ENCODE peak calls at places on chromosomes 11 and 22, in four cellular contexts. One of them, this sample, is unnamed.
A peak's percentile ranks its signal among the peaks of the same experiment; 100 is the strongest.

GRCh38 chr11:114259124-114259526 is 37.1 kb upstream of the NNMT start:
- DNase-seq in WTC11: no peak
- DNase-seq in HepG2: no peak
- DNase-seq in K562: no peak
- DNase-seq in this sample: no peak

GRCh38 chr11:75421035-75421602 is 11.9 kb downstream of the KLHL35 start:
- DNase-seq in WTC11: no peak
- DNase-seq in HepG2: no peak
- DNase-seq in K562: peak; percentile 68
- DNase-seq in this sample: peak; percentile 60

GRCh38 chr22:25818541-25818940 is 76.6 kb downstream of the MYO18B start:
- DNase-seq in WTC11: no peak
- DNase-seq in HepG2: no peak
- DNase-seq in K562: no peak
- DNase-seq in this sample: no peak

GRCh38 chr11:77473801-77474508 is at the start of gene PAK1:
- DNase-seq in WTC11: peak; percentile 95
- DNase-seq in HepG2: peak; percentile 54
- DNase-seq in K562: peak; percentile 92
- DNase-seq in this sample: peak; percentile 94

GRCh38 chr11:1302461-1303073 is 6.9 kb downstream of the TOLLIP start:
- DNase-seq in WTC11: no peak
- DNase-seq in HepG2: peak; percentile 65
- DNase-seq in K562: no peak
- DNase-seq in this sample: peak; percentile 9

GRCh38 chr11:20037358-20037757 is 122.9 kb downstream of the DBX1 start:
- DNase-seq in WTC11: no peak
- DNase-seq in HepG2: no peak
- DNase-seq in K562: no peak
- DNase-seq in this sample: no peak

GRCh38 chr11:17389957-17390649 is 1.6 kb upstream of the KCNJ11 start:
- DNase-seq in WTC11: no peak
- DNase-seq in HepG2: no peak
- DNase-seq in K562: no peak
- DNase-seq in this sample: peak; percentile 42

GRCh38 chr11:120522021-120522420 is 10.5 kb downstream of the GRIK4 start:
- DNase-seq in WTC11: no peak
- DNase-seq in HepG2: no peak
- DNase-seq in K562: no peak
- DNase-seq in this sample: no peak

GRCh38 chr22:41732096-41732772 is 32.9 kb downstream of the MEI1 start:
- DNase-seq in WTC11: no peak
- DNase-seq in HepG2: no peak
- DNase-seq in K562: no peak
- DNase-seq in this sample: no peak

GRCh38 chr11:99489561-99489960 is 468.8 kb downstream of the CNTN5 start:
- DNase-seq in WTC11: no peak
- DNase-seq in HepG2: no peak
- DNase-seq in K562: no peak
- DNase-seq in this sample: no peak

GRCh38 chr11:1387961-1388762 is 1.6 kb upstream of the BRSK2 start:
- DNase-seq in WTC11: peak; percentile 46
- DNase-seq in HepG2: peak; percentile 18
- DNase-seq in K562: no peak
- DNase-seq in this sample: no peak

GRCh38 chr11:73356979-73357739 is 19.0 kb upstream of the RELT start:
- DNase-seq in WTC11: peak; percentile 35
- DNase-seq in HepG2: no peak
- DNase-seq in K562: no peak
- DNase-seq in this sample: no peak

GRCh38 chr11:2748814-2749554 is 49.2 kb upstream of the KCNQ1OT1 start:
- DNase-seq in WTC11: no peak
- DNase-seq in HepG2: no peak
- DNase-seq in K562: no peak
- DNase-seq in this sample: no peak

GRCh38 chr11:58629857-58630256 is 7.4 kb downstream of the CNTF start:
- DNase-seq in WTC11: no peak
- DNase-seq in HepG2: peak; percentile 60
- DNase-seq in K562: peak; percentile 69
- DNase-seq in this sample: peak; percentile 39

GRCh38 chr22:39177456-39177775 is 24.9 kb upstream of the CBX7 start:
- DNase-seq in WTC11: no peak
- DNase-seq in HepG2: no peak
- DNase-seq in K562: no peak
- DNase-seq in this sample: no peak

GRCh38 chr11:1929621-1930447 is 10.3 kb downstream of the TNNT3 start:
- DNase-seq in WTC11: peak; percentile 5
- DNase-seq in HepG2: no peak
- DNase-seq in K562: no peak
- DNase-seq in this sample: no peak

GRCh38 chr22:34344702-34345101 is 424.4 kb upstream of the LARGE1 start:
- DNase-seq in WTC11: no peak
- DNase-seq in HepG2: no peak
- DNase-seq in K562: no peak
- DNase-seq in this sample: no peak

GRCh38 chr11:69071086-69071800 is 22.5 kb downstream of the TPCN2 start:
- DNase-seq in WTC11: no peak
- DNase-seq in HepG2: no peak
- DNase-seq in K562: no peak
- DNase-seq in this sample: no peak

GRCh38 chr22:38017272-38017920 is 33.0 kb upstream of the SOX10 start:
- DNase-seq in WTC11: no peak
- DNase-seq in HepG2: no peak
- DNase-seq in K562: peak; percentile 31
- DNase-seq in this sample: no peak

GRCh38 chr11:68008381-68009337 is 1.5 kb upstream of the ALDH3B1 start:
- DNase-seq in WTC11: no peak
- DNase-seq in HepG2: no peak
- DNase-seq in K562: no peak
- DNase-seq in this sample: peak; percentile 75

GRCh38 chr11:12073436-12073835 is 37.0 kb upstream of the MICAL2 start:
- DNase-seq in WTC11: no peak
- DNase-seq in HepG2: no peak
- DNase-seq in K562: no peak
- DNase-seq in this sample: no peak

GRCh38 chr11:2190670-2191471 is 19.3 kb upstream of the TH start:
- DNase-seq in WTC11: no peak
- DNase-seq in HepG2: no peak
- DNase-seq in K562: no peak
- DNase-seq in this sample: peak; percentile 74

GRCh38 chr11:48034926-48035876 is 54.8 kb downstream of the PTPRJ start:
- DNase-seq in WTC11: no peak
- DNase-seq in HepG2: no peak
- DNase-seq in K562: no peak
- DNase-seq in this sample: no peak

GRCh38 chr11:117037279-117037951 is 60.8 kb downstream of the SIK3 start:
- DNase-seq in WTC11: no peak
- DNase-seq in HepG2: no peak
- DNase-seq in K562: no peak
- DNase-seq in this sample: no peak

GRCh38 chr11:124538019-124538418 is 5.4 kb downstream of the OR8B12 start:
- DNase-seq in WTC11: no peak
- DNase-seq in HepG2: no peak
- DNase-seq in K562: peak; percentile 37
- DNase-seq in this sample: no peak

GRCh38 chr22:20807315-20807752 is 33.4 kb downstream of the SERPIND1 start:
- DNase-seq in WTC11: no peak
- DNase-seq in HepG2: no peak
- DNase-seq in K562: peak; percentile 72
- DNase-seq in this sample: no peak

GRCh38 chr22:20803696-20804324 is 29.9 kb downstream of the SERPIND1 start:
- DNase-seq in WTC11: peak; percentile 71
- DNase-seq in HepG2: peak; percentile 40
- DNase-seq in K562: peak; percentile 84
- DNase-seq in this sample: peak; percentile 71

GRCh38 chr22:20804650-20805049 is 30.7 kb downstream of the SERPIND1 start:
- DNase-seq in WTC11: no peak
- DNase-seq in HepG2: no peak
- DNase-seq in K562: no peak
- DNase-seq in this sample: no peak

GRCh38 chr22:20808844-20809243 is 34.9 kb downstream of the SERPIND1 start:
- DNase-seq in WTC11: no peak
- DNase-seq in HepG2: no peak
- DNase-seq in K562: no peak
- DNase-seq in this sample: no peak

GRCh38 chr22:20805972-20806471 is 32.1 kb downstream of the SERPIND1 start:
- DNase-seq in WTC11: no peak
- DNase-seq in HepG2: no peak
- DNase-seq in K562: peak; percentile 52
- DNase-seq in this sample: no peak
- TF ChIP-seq FOXJ3 in WTC11: no peak
- TF ChIP-seq FOXJ3 in HepG2: no peak
- TF ChIP-seq FOXJ3 in K562: no peak
- TF ChIP-seq FOXJ3 in this sample: no peak

GRCh38 chr11:81990659-81991443 is 742.8 kb downstream of the FAM181B start:
- DNase-seq in WTC11: no peak
- DNase-seq in HepG2: no peak
- DNase-seq in K562: no peak
- DNase-seq in this sample: no peak

GRCh38 chr11:81993755-81994154 is 739.9 kb downstream of the FAM181B start:
- DNase-seq in WTC11: no peak
- DNase-seq in HepG2: no peak
- DNase-seq in K562: no peak
- DNase-seq in this sample: no peak

GRCh38 chr11:81986556-81987161 is 747.0 kb downstream of the FAM181B start:
- DNase-seq in WTC11: no peak
- DNase-seq in HepG2: no peak
- DNase-seq in K562: no peak
- DNase-seq in this sample: no peak

GRCh38 chr11:81989093-81989492 is 744.6 kb downstream of the FAM181B start:
- DNase-seq in WTC11: no peak
- DNase-seq in HepG2: no peak
- DNase-seq in K562: no peak
- DNase-seq in this sample: no peak

DNA sequence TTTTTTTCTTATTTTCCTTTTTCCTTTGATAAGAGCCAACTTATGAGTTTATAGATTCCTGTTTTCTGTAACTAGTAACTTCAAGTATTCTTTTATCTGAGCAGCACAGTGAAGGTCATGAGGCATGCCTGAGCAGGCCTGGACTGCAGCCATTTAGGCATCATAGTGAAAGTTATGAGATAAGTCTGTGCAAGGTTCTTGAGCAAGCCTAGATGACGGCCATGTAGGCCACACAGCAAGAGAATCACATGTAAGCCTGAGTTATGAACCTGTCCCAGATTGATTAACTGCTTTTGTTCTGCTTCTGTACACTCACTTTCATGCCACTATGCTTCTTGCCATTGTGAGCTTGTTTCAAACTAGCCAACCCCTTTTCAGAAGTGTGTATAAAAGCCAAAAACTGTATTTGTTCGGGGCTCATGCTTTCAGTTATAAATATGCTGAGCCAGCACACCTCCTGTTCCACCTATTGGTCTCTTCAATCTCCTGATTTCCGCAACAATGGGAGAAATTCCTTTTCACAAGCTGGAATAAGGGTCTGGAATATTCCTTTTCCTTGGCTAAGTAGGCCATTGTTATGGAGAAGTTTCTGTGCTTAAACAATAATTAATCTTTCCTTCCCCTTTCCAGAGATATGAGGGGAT is 745.7 kb downstream of the FAM181B start:
- DNase-seq in WTC11: no peak
- DNase-seq in HepG2: no peak
- DNase-seq in K562: no peak
- DNase-seq in this sample: no peak
- TF ChIP-seq FOXJ3 in WTC11: no peak
- TF ChIP-seq FOXJ3 in HepG2: no peak
- TF ChIP-seq FOXJ3 in K562: no peak
- TF ChIP-seq FOXJ3 in this sample: no peak

GRCh38 chr22:40687706-40688105 is 8.4 kb downstream of the MCHR1 start:
- DNase-seq in WTC11: no peak
- DNase-seq in HepG2: no peak
- DNase-seq in K562: no peak
- DNase-seq in this sample: no peak
- TF ChIP-seq FOXJ3 in WTC11: no peak
- TF ChIP-seq FOXJ3 in HepG2: no peak
- TF ChIP-seq FOXJ3 in K562: no peak
- TF ChIP-seq FOXJ3 in this sample: no peak

GRCh38 chr11:108758458-108758857 is 93.6 kb downstream of the DDX10 start:
- DNase-seq in WTC11: no peak
- DNase-seq in HepG2: no peak
- DNase-seq in K562: no peak
- DNase-seq in this sample: no peak
- TF ChIP-seq FOXJ3 in WTC11: no peak
- TF ChIP-seq FOXJ3 in HepG2: no peak
- TF ChIP-seq FOXJ3 in K562: no peak
- TF ChIP-seq FOXJ3 in this sample: no peak

GRCh38 chr11:129702410-129703390 is 112.9 kb upstream of the TMEM45B start:
- DNase-seq in WTC11: no peak
- DNase-seq in HepG2: no peak
- DNase-seq in K562: no peak
- DNase-seq in this sample: no peak
- TF ChIP-seq FOXJ3 in WTC11: no peak
- TF ChIP-seq FOXJ3 in HepG2: no peak
- TF ChIP-seq FOXJ3 in K562: no peak
- TF ChIP-seq FOXJ3 in this sample: no peak

DNA sequence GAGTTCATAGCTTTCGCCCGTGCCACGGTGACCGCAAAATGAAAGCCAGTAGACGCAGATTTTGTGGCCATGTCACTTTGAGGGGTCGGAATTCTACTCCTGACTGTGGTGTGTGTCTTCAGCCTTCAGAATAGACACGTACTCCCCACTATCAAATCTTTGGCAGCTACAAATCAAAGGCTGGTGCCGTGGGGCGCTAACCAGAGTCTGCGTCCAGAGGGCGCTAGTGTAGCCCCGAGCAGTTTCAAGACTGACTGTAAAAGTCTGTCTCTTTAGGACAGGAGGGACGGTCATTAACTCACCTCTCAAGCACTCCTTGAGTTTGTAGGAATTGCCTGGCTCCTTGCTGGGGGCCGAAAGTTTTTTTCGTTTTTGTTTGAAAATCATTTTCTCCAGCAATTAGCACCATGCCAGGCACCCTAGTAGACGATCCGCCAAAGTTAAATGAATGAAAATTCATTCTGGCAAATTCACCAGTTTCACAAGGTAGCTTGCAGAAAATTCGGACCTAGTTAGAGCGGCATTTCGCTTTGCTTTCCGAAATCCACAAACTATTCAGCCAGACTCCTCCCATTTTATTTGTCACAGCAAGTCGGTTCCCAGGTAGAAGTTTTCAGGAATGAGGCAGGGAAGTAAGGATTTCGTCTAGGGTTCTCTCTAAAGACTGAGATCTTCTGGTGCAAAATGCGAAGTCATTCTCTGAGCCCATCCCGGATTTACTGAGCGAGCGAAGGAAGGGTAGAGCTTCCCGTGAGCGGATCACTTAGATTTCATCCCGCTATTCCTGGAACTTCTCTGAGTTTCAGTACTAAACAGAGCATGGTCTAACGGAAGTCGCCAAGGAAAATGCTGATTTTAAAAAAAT is 2.8 kb upstream of the CALCA start:
- DNase-seq in WTC11: peak; percentile 85
- DNase-seq in HepG2: peak; percentile 16
- DNase-seq in K562: peak; percentile 66
- DNase-seq in this sample: peak; percentile 65
- TF ChIP-seq FOXJ3 in WTC11: no peak
- TF ChIP-seq FOXJ3 in HepG2: no peak
- TF ChIP-seq FOXJ3 in K562: no peak
- TF ChIP-seq FOXJ3 in this sample: no peak

This sample was measured in SK-N-SH.